ENCODE peak calls at places on chromosomes 1 and 21, in eight cellular contexts. X is progenitor cell of endocrine pancreas; T is upper lobe of right lung; S is left lung; R is IMR-90; Z is dorsolateral prefrontal cortex; W is CD4-positive, alpha-beta T cell; N is GM10248. P is an unnamed sample.

GRCh38 chr1:19310720-19311502 is 1.0 kb downstream of the AKR7A2 start:
- DNase-seq in T (no peak), N (peak), W (no peak), S (no peak), Z (no peak), R (peak), X (no peak), P (no peak)

GRCh38 chr1:239814306-239814881 is 277.3 kb upstream of the FMN2 start:
- DNase-seq in R (peak), N (no peak), S (no peak), T (no peak), X (no peak), Z (peak), W (no peak), P (no peak)

GRCh38 chr1:7224644-7225043 is 439.4 kb downstream of the CAMTA1 start:
- DNase-seq in S (no peak), Z (no peak), N (no peak), T (no peak), X (no peak), R (no peak), W (no peak), P (no peak)

GRCh38 chr1:229430761-229431269 is 3.1 kb downstream of the ACTA1 start:
- DNase-seq in T (peak), Z (no peak), W (no peak), X (peak), N (no peak), R (peak), S (peak), P (no peak)

GRCh38 chr1:33171993-33172813 is 9.6 kb downstream of the TRIM62 start:
- DNase-seq in T (no peak), Z (no peak), X (no peak), R (no peak), W (no peak), N (no peak), S (no peak), P (no peak)

GRCh38 chr21:27219068-27219467 is 252.2 kb upstream of the ADAMTS5 start:
- DNase-seq in T (no peak), X (no peak), R (peak), N (no peak), S (no peak), W (no peak), Z (no peak), P (no peak)

GRCh38 chr1:241608379-241609033 is 31.7 kb downstream of the CHML start:
- DNase-seq in W (no peak), T (no peak), S (no peak), N (no peak), R (peak), Z (no peak), X (no peak), P (no peak)

GRCh38 chr21:33980276-33980916 is 64.8 kb upstream of the ATP5PO start:
- DNase-seq in X (no peak), R (no peak), N (no peak), W (no peak), S (no peak), Z (no peak), T (no peak), P (peak)

GRCh38 chr1:162284206-162284955 is 92.3 kb downstream of the SPATA46 start:
- DNase-seq in W (no peak), S (no peak), X (no peak), R (no peak), Z (no peak), N (no peak), T (no peak), P (no peak)

GRCh38 chr1:81811757-81812371 is 11.1 kb downstream of the ADGRL2 start:
- DNase-seq in W (no peak), T (no peak), Z (no peak), N (no peak), R (no peak), S (no peak), X (no peak), P (no peak)

GRCh38 chr1:16187748-16188401 is 24.6 kb downstream of the ARHGEF19 start:
- DNase-seq in S (peak), N (peak), Z (peak), W (peak), T (peak), R (peak), X (peak), P (no peak)

GRCh38 chr1:209029737-209030136 is 553.8 kb upstream of the CAMK1G start:
- DNase-seq in W (no peak), R (no peak), N (no peak), S (no peak), T (no peak), Z (no peak), X (no peak), P (no peak)

GRCh38 chr1:94463765-94464330 is 45.7 kb downstream of the ABCD3 start:
- DNase-seq in R (peak), W (no peak), N (peak), Z (no peak), S (no peak), T (no peak), X (no peak), P (no peak)

GRCh38 chr1:11749203-11749689 is 12.7 kb upstream of the C1orf167 start:
- DNase-seq in N (peak), W (peak), T (peak), R (no peak), S (peak), X (no peak), Z (no peak), P (peak)

GRCh38 chr1:109873278-109874175 is 37.1 kb upstream of the CSF1 start:
- DNase-seq in S (no peak), W (no peak), X (no peak), N (no peak), R (peak), T (no peak), Z (no peak), P (no peak)

GRCh38 chr1:244012232-244012631 is 38.9 kb upstream of the ZBTB18 start:
- DNase-seq in R (peak), N (no peak), T (no peak), X (no peak), S (no peak), W (no peak), Z (no peak), P (no peak)

GRCh38 chr1:21265644-21266043 is 24.6 kb downstream of the ECE1 start:
- DNase-seq in R (no peak), X (no peak), W (no peak), T (no peak), Z (no peak), N (no peak), S (no peak), P (no peak)

GRCh38 chr1:178684111-178684510 is 40.9 kb upstream of the RALGPS2 start:
- DNase-seq in Z (no peak), W (no peak), X (no peak), N (no peak), T (no peak), R (no peak), S (no peak), P (no peak)

GRCh38 chr1:229757226-229757625 is 131.2 kb downstream of the URB2 start:
- DNase-seq in T (no peak), X (no peak), S (no peak), Z (no peak), N (no peak), W (no peak), R (no peak), P (no peak)

GRCh38 chr1:85898861-85899260 is 190.6 kb upstream of the ZNHIT6 start:
- DNase-seq in X (no peak), N (no peak), Z (no peak), T (no peak), R (peak), W (no peak), S (no peak), P (no peak)

GRCh38 chr1:85888961-85889360 is 180.7 kb upstream of the ZNHIT6 start:
- DNase-seq in T (no peak), W (no peak), Z (no peak), R (no peak), X (no peak), S (no peak), N (no peak), P (no peak)

GRCh38 chr1:85894651-85895050 is 186.4 kb upstream of the ZNHIT6 start:
- DNase-seq in T (no peak), X (no peak), R (peak), S (no peak), Z (no peak), N (peak), W (no peak), P (no peak)
- TF ChIP-seq CTCF in T (peak), X (peak), R (peak), S (no peak), Z (no peak), N (peak), W (peak), P (peak)

GRCh38 chr1:30380625-30380984 is 342.8 kb downstream of the MATN1 start:
- DNase-seq in Z (no peak), W (no peak), S (no peak), N (no peak), X (no peak), R (no peak), T (no peak), P (no peak)
- TF ChIP-seq CTCF in Z (no peak), W (peak), S (no peak), N (no peak), X (peak), R (no peak), T (no peak), P (peak)

GRCh38 chr1:8817413-8818324 is at the start of gene RERE:
- DNase-seq in N (peak), W (peak), S (peak), R (peak), X (peak), Z (peak), T (peak), P (peak)
- TF ChIP-seq CTCF in N (no peak), W (no peak), S (no peak), R (peak), X (no peak), Z (peak), T (peak), P (no peak)

GRCh38 chr1:204751883-204752687 is 66.5 kb upstream of the LRRN2 start:
- DNase-seq in Z (no peak), R (no peak), W (no peak), T (no peak), X (peak), N (no peak), S (peak), P (no peak)
- TF ChIP-seq CTCF in Z (peak), R (no peak), W (no peak), T (no peak), X (peak), N (no peak), S (no peak), P (no peak)

GRCh38 chr1:27235827-27236226 is 1.4 kb downstream of the WDTC1 start:
- DNase-seq in N (no peak), Z (no peak), W (no peak), T (no peak), X (no peak), S (no peak), R (peak), P (no peak)

GRCh38 chr1:27241677-27242076 is 7.2 kb downstream of the WDTC1 start:
- DNase-seq in X (no peak), N (no peak), S (no peak), T (no peak), Z (no peak), W (no peak), R (no peak), P (no peak)

GRCh38 chr1:27234054-27234882 is at the start of gene WDTC1:
- DNase-seq in Z (peak), N (peak), W (peak), X (peak), R (peak), S (peak), T (peak), P (peak)

GRCh38 chr1:27237112-27237511 is 2.7 kb downstream of the WDTC1 start:
- DNase-seq in Z (no peak), R (no peak), S (no peak), X (no peak), W (no peak), N (no peak), T (no peak), P (no peak)

DNA sequence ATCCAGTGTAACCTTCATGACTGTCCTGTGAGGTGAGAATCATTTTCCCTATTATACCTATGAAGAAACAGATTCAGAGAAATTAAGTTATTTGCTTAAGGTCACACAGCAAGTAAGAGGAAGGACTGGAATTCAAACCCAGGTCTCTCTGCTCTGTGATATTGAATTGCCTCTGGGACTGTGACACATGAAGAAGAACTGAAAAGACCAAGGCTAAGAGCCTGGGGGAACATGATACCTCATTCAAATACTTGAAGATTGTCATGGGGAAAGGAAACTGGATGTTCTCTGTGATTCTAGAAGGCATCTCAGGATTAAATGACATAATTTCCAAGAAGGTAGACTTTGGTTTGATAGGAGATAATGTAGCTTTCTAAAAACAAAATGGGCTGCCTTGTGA is 3.6 kb downstream of the WDTC1 start:
- DNase-seq in T (no peak), W (no peak), X (no peak), Z (no peak), R (no peak), N (no peak), S (no peak), P (no peak)
- TF ChIP-seq CTCF in T (no peak), W (no peak), X (no peak), Z (no peak), R (no peak), N (no peak), S (no peak), P (no peak)

P was measured in CD14-positive monocyte.